ENCODE peak calls at places on chromosomes 12 and 14, in ten cellular contexts. B is GM12878, X is ovary, C is stomach, K is tibial nerve, R is SK-N-SH, Y is sigmoid colon, Z is K562, E is A549, V is transverse colon. I is an unnamed sample.

GRCh38 chr12:76085159-76085868 is 829 bp upstream of the NAP1L1 start:
- DNase-seq in B (no peak), V (no peak), R (peak), Z (no peak), Y (no peak), E (no peak), C (no peak), K (no peak), X (no peak), I (no peak)

GRCh38 chr14:90061849-90062794 is at the start of gene KCNK13:
- DNase-seq in R (peak), B (no peak), K (no peak), X (no peak), C (no peak), Z (no peak), V (peak), E (no peak), Y (no peak), I (peak)

GRCh38 chr12:121990692-121991603 is 30.7 kb upstream of the BCL7A start:
- DNase-seq in R (no peak), C (no peak), B (peak), X (no peak), V (no peak), E (no peak), Z (no peak), K (no peak), Y (no peak), I (peak)

GRCh38 chr12:116592116-116592637 is 33.0 kb downstream of the MAP1LC3B2 start:
- DNase-seq in R (no peak), E (no peak), V (peak), K (no peak), Y (no peak), X (peak), C (peak), B (no peak), Z (no peak), I (peak)

GRCh38 chr14:100012478-100012925 is 52.7 kb upstream of the EVL start:
- DNase-seq in E (no peak), V (no peak), R (no peak), Z (no peak), B (peak), Y (no peak), K (no peak), X (no peak), C (no peak), I (no peak)

GRCh38 chr14:79544671-79545070 is 666.6 kb downstream of the DIO2 start:
- DNase-seq in E (no peak), C (no peak), B (no peak), Y (no peak), V (no peak), Z (no peak), R (no peak), K (no peak), X (no peak), I (no peak)

GRCh38 chr14:65492277-65492676 is 79.7 kb downstream of the FUT8 start:
- DNase-seq in V (no peak), C (no peak), R (no peak), X (no peak), E (no peak), Z (no peak), K (no peak), Y (no peak), B (no peak), I (no peak)

GRCh38 chr14:77485256-77485655 is 13.4 kb downstream of the ISM2 start:
- DNase-seq in K (no peak), Y (no peak), V (no peak), C (no peak), B (no peak), X (no peak), Z (no peak), E (no peak), R (peak), I (no peak)

GRCh38 chr12:79706676-79707075 is 15.9 kb upstream of the PAWR start:
- DNase-seq in V (no peak), Z (no peak), K (no peak), R (no peak), E (no peak), X (no peak), Y (no peak), B (no peak), C (no peak), I (no peak)

GRCh38 chr12:79715308-79715707 is 24.5 kb upstream of the PAWR start:
- DNase-seq in E (no peak), B (no peak), K (no peak), Z (no peak), Y (no peak), X (no peak), C (no peak), V (no peak), R (no peak), I (no peak)

GRCh38 chr12:79707830-79708229 is 17.1 kb upstream of the PAWR start:
- DNase-seq in K (no peak), Y (no peak), C (no peak), X (no peak), V (no peak), E (no peak), R (no peak), Z (no peak), B (no peak), I (no peak)

GRCh38 chr12:79706156-79706555 is 15.4 kb upstream of the PAWR start:
- DNase-seq in Z (no peak), R (no peak), E (no peak), V (no peak), C (no peak), Y (no peak), B (no peak), X (no peak), K (no peak), I (no peak)

GRCh38 chr12:79710707-79711483 is 20.1 kb upstream of the PAWR start:
- DNase-seq in E (no peak), R (no peak), Y (no peak), X (peak), K (no peak), B (no peak), C (no peak), V (no peak), Z (no peak), I (peak)
- H3K4me3 ChIP-seq in E (no peak), R (no peak), Y (no peak), X (no peak), K (no peak), B (no peak), C (no peak), V (no peak), Z (no peak), I (peak)

DNA sequence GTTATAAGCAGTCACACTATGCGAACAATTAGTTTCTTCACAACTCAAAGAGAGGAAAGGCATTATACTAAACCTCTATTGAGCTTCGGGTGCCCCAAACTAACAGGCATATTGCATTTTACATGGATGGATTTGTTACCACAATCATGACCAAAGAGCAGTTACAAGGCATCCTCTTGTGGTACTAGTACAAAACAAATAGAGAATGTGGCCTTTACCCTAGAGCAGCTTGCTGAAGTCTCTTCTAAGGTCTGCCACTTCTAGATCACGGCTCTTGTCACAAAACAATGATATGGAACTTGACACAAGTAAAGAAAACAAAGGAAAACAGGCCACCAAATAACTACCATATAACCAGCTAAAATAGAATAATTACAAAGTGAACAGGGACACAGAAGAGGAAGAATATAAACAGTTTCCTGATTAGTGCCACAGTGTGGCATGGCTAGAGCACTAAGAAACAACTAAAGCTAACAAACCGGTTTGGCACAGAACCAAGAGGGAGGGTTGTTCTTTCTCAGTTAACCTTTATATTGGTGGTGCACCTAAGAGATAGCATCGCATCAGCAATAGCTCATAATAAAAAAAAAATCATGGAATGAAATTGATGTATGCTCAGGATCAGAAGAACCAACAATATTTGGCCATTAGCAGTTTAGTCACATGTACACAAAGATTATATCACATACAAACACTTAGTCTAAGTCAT is 209.7 kb upstream of the ATP2B1 start:
- DNase-seq in Z (no peak), X (no peak), B (no peak), Y (no peak), K (no peak), V (peak), E (no peak), R (no peak), C (no peak), I (no peak)
- TF ChIP-seq EP300 in Z (no peak), X (no peak), B (no peak), Y (no peak), K (no peak), V (no peak), E (no peak), R (no peak), C (no peak), I (no peak)

GRCh38 chr12:64826234-64826633 is 1.8 kb downstream of the TBC1D30 start:
- DNase-seq in V (peak), Z (peak), X (peak), B (peak), E (no peak), R (peak), K (peak), Y (no peak), C (peak), I (peak)
- H3K4me3 ChIP-seq in V (no peak), Z (no peak), X (no peak), B (peak), E (no peak), R (no peak), K (no peak), Y (no peak), C (peak), I (no peak)

GRCh38 chr12:54711664-54712063 is 63.5 kb upstream of the DCD start:
- DNase-seq in K (no peak), E (no peak), X (no peak), Y (no peak), B (no peak), C (no peak), Z (no peak), R (no peak), V (no peak), I (no peak)

GRCh38 chr12:54719691-54720090 is 71.5 kb upstream of the DCD start:
- DNase-seq in R (no peak), V (no peak), C (no peak), Z (no peak), X (no peak), E (no peak), K (no peak), B (no peak), Y (no peak), I (no peak)

GRCh38 chr12:54721312-54721711 is 73.1 kb upstream of the DCD start:
- DNase-seq in E (no peak), Y (no peak), B (no peak), Z (no peak), K (no peak), R (no peak), C (no peak), X (no peak), V (no peak), I (no peak)

DNA sequence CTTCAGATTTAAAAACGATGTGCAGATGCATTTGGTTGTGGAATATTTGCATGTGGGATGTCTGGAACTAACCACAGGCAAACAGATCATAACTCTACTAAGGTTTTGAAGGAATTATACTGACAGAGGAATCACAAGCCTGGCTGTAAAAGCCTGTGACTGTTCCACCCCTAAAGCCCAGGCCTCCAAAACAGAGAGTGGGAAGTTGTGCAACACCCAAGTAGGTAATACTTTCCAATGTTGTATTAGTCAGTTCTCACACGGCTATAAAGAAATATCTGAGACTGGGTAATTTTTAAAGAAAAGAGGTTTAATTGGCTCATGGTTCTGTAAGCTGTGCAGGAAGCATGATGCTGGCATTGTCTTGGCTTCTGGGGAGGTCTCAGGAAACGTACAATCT is 68.1 kb upstream of the DCD start:
- DNase-seq in K (no peak), B (no peak), C (no peak), E (no peak), Y (no peak), Z (no peak), R (no peak), X (no peak), V (no peak), I (no peak)
- TF ChIP-seq EP300 in K (no peak), B (no peak), C (no peak), E (no peak), Y (no peak), Z (no peak), R (no peak), X (no peak), V (no peak), I (no peak)

GRCh38 chr14:51424569-51425251 is 184.7 kb downstream of the TMX1 start:
- DNase-seq in Y (no peak), X (no peak), C (no peak), E (no peak), B (no peak), Z (no peak), V (no peak), R (no peak), K (peak), I (no peak)
- H3K4me3 ChIP-seq in Y (no peak), X (no peak), C (no peak), E (no peak), B (no peak), Z (no peak), V (no peak), R (no peak), K (no peak), I (no peak)

DNA sequence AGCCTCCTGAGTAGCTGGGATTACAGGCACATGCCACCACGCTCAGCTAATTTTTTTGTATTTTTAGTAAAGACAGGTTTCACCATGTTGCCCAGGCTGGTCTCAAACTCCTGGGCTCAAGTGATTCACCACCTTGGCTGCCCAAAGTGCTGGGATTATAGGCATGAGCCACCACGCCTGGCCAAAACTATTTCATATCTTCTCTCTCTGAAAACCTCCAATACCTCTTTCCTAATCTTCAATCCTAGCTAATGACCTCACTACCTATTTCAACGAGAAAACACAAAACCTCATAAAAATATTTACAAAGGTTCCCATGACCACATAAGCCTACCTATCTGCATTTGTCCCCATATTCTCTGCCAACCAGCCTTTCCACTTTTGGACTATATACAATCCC is 32.3 kb upstream of the ANKS1B start:
- DNase-seq in X (no peak), B (no peak), R (no peak), V (no peak), E (no peak), K (no peak), Y (no peak), C (no peak), Z (no peak), I (no peak)
- TF ChIP-seq EP300 in X (no peak), B (no peak), R (no peak), V (no peak), E (no peak), K (no peak), Y (no peak), C (no peak), Z (no peak), I (no peak)